ENCODE peak calls at places on chromosomes 1 and 21, in six cellular contexts. U is neural crest cell, S is prostate gland, P is AG10803, D is heart left ventricle, J is fibroblast of villous mesenchyme. V is an unnamed sample.

GRCh38 chr1:109167114-109167513 is 46.6 kb upstream of the SARS1 start:
- DNase-seq in U (no peak), S (no peak), P (peak), D (no peak), J (peak), V (no peak)

GRCh38 chr1:46554236-46555080 is 3.0 kb upstream of the KNCN start:
- DNase-seq in U (no peak), S (no peak), P (no peak), D (no peak), J (no peak), V (no peak)

GRCh38 chr1:67166196-67166595 is at the start of gene IL23R:
- DNase-seq in U (no peak), S (no peak), P (no peak), D (peak), J (no peak), V (no peak)

GRCh38 chr1:191162762-191163161 is 685.1 kb upstream of the BRINP3 start:
- DNase-seq in U (no peak), S (no peak), P (no peak), D (no peak), J (no peak), V (no peak)

GRCh38 chr1:234686035-234686434 is 76.1 kb upstream of the IRF2BP2 start:
- DNase-seq in U (no peak), S (no peak), P (no peak), D (no peak), J (no peak), V (no peak)

GRCh38 chr1:1440262-1440772 is 4.8 kb downstream of the VWA1 start:
- DNase-seq in U (no peak), S (no peak), P (no peak), D (no peak), J (no peak), V (no peak)

GRCh38 chr1:73674945-73675561 is 522.9 kb downstream of the LRRIQ3 start:
- DNase-seq in U (no peak), S (no peak), P (peak), D (no peak), J (peak), V (no peak)

GRCh38 chr1:226349081-226349480 is 40.1 kb upstream of the LIN9 start:
- DNase-seq in U (no peak), S (no peak), P (no peak), D (no peak), J (no peak), V (no peak)

GRCh38 chr1:84267476-84267875 is 34.0 kb upstream of the SAMD13 start:
- DNase-seq in U (no peak), S (no peak), P (no peak), D (no peak), J (no peak), V (no peak)

GRCh38 chr1:84268346-84268745 is 33.2 kb upstream of the SAMD13 start:
- DNase-seq in U (no peak), S (no peak), P (no peak), D (no peak), J (no peak), V (no peak)

GRCh38 chr1:84264961-84265360 is 36.5 kb upstream of the SAMD13 start:
- DNase-seq in U (no peak), S (no peak), P (no peak), D (no peak), J (no peak), V (no peak)

GRCh38 chr1:84265867-84266266 is 35.6 kb upstream of the SAMD13 start:
- DNase-seq in U (no peak), S (no peak), P (no peak), D (no peak), J (no peak), V (no peak)

DNA sequence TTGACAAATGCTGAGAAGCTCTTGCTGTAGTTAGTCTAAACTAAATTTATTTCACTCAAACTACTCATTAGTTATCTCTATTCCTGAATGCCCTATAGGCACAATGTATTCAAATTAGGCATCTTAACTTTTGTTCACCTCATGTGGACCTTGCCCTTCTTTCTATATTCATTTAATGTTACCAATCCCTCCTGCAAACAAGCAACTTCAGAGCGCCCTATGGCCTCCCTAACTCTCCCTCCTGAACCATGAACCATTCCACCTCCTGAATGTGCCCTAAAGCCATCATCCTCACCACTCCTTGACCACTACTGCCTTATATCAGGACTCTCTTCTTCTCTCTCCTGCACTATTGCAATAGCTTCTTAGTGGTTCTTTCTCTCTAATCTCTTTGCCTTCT is 34.8 kb upstream of the SAMD13 start:
- DNase-seq in U (no peak), S (no peak), P (no peak), D (no peak), J (no peak), V (no peak)
- TF ChIP-seq CTCF in U (no peak), S (no peak), P (no peak), D (no peak), J (no peak), V (no peak)

GRCh38 chr1:192993426-192994085 is 65.6 kb downstream of the UCHL5 start:
- DNase-seq in U (no peak), S (no peak), P (no peak), D (no peak), J (peak), V (no peak)

GRCh38 chr1:192994141-192994540 is 65.0 kb downstream of the UCHL5 start:
- DNase-seq in U (no peak), S (no peak), P (no peak), D (no peak), J (no peak), V (no peak)

DNA sequence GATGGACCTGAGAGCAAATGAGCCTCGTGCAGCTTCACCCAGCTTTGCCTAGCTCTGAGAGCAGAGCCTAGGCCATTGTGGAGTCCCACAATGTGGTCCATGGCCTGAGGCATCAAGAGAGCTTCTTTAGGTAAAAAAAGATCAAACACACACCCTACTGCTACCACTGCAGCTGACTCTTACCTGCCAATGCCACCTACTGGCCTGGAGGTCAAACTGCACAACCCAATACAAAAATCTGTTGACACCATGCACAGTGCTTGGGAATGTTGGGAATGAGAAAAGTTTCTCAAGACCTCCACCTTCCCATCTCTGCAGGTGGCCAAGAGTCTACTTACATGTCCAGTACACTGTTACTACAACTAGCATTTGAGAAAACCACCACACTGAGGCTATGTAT is 60.6 kb downstream of the UCHL5 start:
- DNase-seq in U (no peak), S (no peak), P (no peak), D (no peak), J (no peak), V (no peak)
- TF ChIP-seq CTCF in U (peak), S (no peak), P (no peak), D (no peak), J (peak), V (no peak)

DNA sequence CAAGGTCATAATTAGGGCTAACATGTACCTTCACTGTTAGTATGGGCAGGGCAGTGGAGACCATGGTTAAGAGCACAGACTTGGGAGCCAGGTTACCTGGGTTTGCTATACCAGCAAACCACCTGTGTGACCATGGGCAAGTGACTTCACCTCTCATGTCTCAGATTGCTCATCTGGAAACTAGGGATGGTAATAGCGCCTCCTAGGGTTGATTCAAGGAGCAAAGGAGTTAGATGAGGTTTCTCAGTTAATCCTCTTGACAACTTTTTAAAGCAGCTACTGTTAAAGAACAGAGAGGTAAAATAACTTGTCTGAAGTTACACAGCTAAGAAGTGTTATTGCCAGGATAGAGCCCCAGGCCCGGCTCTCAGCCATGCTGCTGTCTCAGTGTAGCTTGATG is 790 bp upstream of the MATN1 start:
- DNase-seq in U (no peak), S (no peak), P (no peak), D (no peak), J (no peak), V (no peak)
- TF ChIP-seq CTCF in U (peak), S (no peak), P (peak), D (no peak), J (peak), V (no peak)

GRCh38 chr21:26169611-26170470 is 729 bp downstream of the APP start:
- DNase-seq in U (peak), S (peak), P (peak), D (peak), J (peak), V (no peak)
- TF ChIP-seq CTCF in U (no peak), S (no peak), P (no peak), D (no peak), J (no peak), V (no peak)